ENCODE peak calls at places on chromosomes 11 and 22, in seven cellular contexts. M is stimulated activated CD8-positive, alpha-beta memory T cell treated with anti-CD3 and anti-CD28 coated beads, Interleukin-2, amount 100 ng/mL, for 1 hour; D is heart right ventricle; Q is GM23338; A is NCI-H748 treated with DMSO at 0.1 percent for 48 hours; P is Karpas-422; B is iPS DF 6.9. T is an unnamed sample.

GRCh38 chr22:28112130-28112529 is 193.1 kb upstream of the PITPNB start:
- DNase-seq in M (no peak), D (no peak), Q (no peak), A (no peak), P (no peak), B (no peak), T (no peak)

GRCh38 chr11:38766796-38767195 is 2168.8 kb upstream of the RAG2 start:
- DNase-seq in M (no peak), D (no peak), Q (no peak), A (no peak), P (no peak), B (no peak), T (no peak)

GRCh38 chr11:102287963-102288744 is 29.1 kb upstream of the BIRC3 start:
- DNase-seq in M (no peak), D (no peak), Q (peak), A (peak), P (peak), B (peak), T (peak)

GRCh38 chr22:50573491-50574382 is 4.5 kb downstream of the CPT1B start:
- DNase-seq in M (no peak), D (no peak), Q (no peak), A (no peak), P (no peak), B (no peak), T (no peak)

GRCh38 chr22:43829448-43829821 is 17.3 kb upstream of the EFCAB6 start:
- DNase-seq in M (no peak), D (peak), Q (no peak), A (no peak), P (no peak), B (no peak), T (no peak)

GRCh38 chr11:125423247-125423849 is 72.7 kb downstream of the FEZ1 start:
- DNase-seq in M (no peak), D (no peak), Q (peak), A (no peak), P (peak), B (no peak), T (no peak)

GRCh38 chr11:76790251-76790650 is 7.1 kb downstream of the TSKU start:
- DNase-seq in M (no peak), D (no peak), Q (no peak), A (no peak), P (no peak), B (no peak), T (no peak)

GRCh38 chr11:102012946-102013345 is 34.3 kb upstream of the CFAP300 start:
- DNase-seq in M (no peak), D (no peak), Q (no peak), A (no peak), P (no peak), B (no peak), T (no peak)

GRCh38 chr11:84247931-84248330 is 961.8 kb upstream of the CCDC90B start:
- DNase-seq in M (no peak), D (no peak), Q (no peak), A (no peak), P (no peak), B (no peak), T (no peak)

GRCh38 chr22:30004689-30005088 is 75.6 kb upstream of the HORMAD2 start:
- DNase-seq in M (no peak), D (no peak), Q (no peak), A (no peak), P (no peak), B (no peak), T (no peak)

GRCh38 chr11:107275632-107276031 is 182.0 kb downstream of the CWF19L2 start:
- DNase-seq in M (no peak), D (no peak), Q (no peak), A (no peak), P (no peak), B (no peak), T (no peak)

GRCh38 chr22:36334081-36334831 is 53.5 kb downstream of the MYH9 start:
- DNase-seq in M (no peak), D (peak), Q (peak), A (no peak), P (no peak), B (no peak), T (peak)

GRCh38 chr11:32893947-32894827 is 1.6 kb downstream of the QSER1 start:
- DNase-seq in M (no peak), D (no peak), Q (peak), A (peak), P (peak), B (no peak), T (peak)

GRCh38 chr11:7927635-7928034 is 3.4 kb downstream of the OR10A6 start:
- DNase-seq in M (no peak), D (no peak), Q (no peak), A (no peak), P (no peak), B (no peak), T (no peak)

GRCh38 chr11:125036933-125037332 is 26.2 kb upstream of the SLC37A2 start:
- DNase-seq in M (no peak), D (no peak), Q (no peak), A (no peak), P (no peak), B (no peak), T (no peak)

GRCh38 chr22:42317691-42318547 is 47.5 kb upstream of the TCF20 start:
- DNase-seq in M (no peak), D (no peak), Q (peak), A (peak), P (no peak), B (no peak), T (peak)

GRCh38 chr11:57417056-57417455 is 9.9 kb downstream of the SLC43A3 start:
- DNase-seq in M (no peak), D (no peak), Q (no peak), A (no peak), P (no peak), B (no peak), T (no peak)

GRCh38 chr11:123187670-123188507 is 7.2 kb downstream of the CLMP start:
- DNase-seq in M (no peak), D (no peak), Q (no peak), A (no peak), P (no peak), B (no peak), T (no peak)

GRCh38 chr22:48803171-48803992 is 1024.3 kb downstream of the BRD1 start:
- DNase-seq in M (no peak), D (no peak), Q (no peak), A (no peak), P (no peak), B (no peak), T (no peak)

GRCh38 chr11:61293869-61294716 is 1.0 kb downstream of the VWCE start:
- DNase-seq in M (no peak), D (peak), Q (peak), A (no peak), P (peak), B (no peak), T (no peak)

GRCh38 chr11:131626761-131627160 is 256.3 kb downstream of the NTM start:
- DNase-seq in M (no peak), D (no peak), Q (no peak), A (no peak), P (no peak), B (no peak), T (no peak)

GRCh38 chr11:12179019-12179418 is 68.6 kb downstream of the MICAL2 start:
- DNase-seq in M (no peak), D (no peak), Q (no peak), A (no peak), P (no peak), B (no peak), T (no peak)

T was measured in prostate gland.